ENCODE peak calls at places on chromosomes 12 and 14, in ten cellular contexts. Z is fibroblast of lung, A is GM12878, B is GM23248, I is hepatocyte, F is Karpas-422, V is HCT116, M is PC-9, D is neural progenitor cell, E is astrocyte. O is an unnamed sample. For H4K20me1, the result is how much of the 10 kb centered on the place peaks cover.

GRCh38 chr14:104596451-104596918 is 8.1 kb downstream of the TMEM179 start:
- DNase-seq in Z (no peak), A (no peak), B (no peak), I (no peak), F (no peak), V (no peak), M (no peak), D (no peak), E (no peak), O (no peak)

GRCh38 chr14:94001501-94002396 is 4.6 kb downstream of the CCDC197 start:
- DNase-seq in Z (peak), A (no peak), B (peak), I (peak), F (peak), V (peak), M (peak), D (peak), E (peak), O (peak)

GRCh38 chr14:90818715-90819114 is 2.5 kb upstream of the TTC7B start:
- DNase-seq in Z (no peak), A (no peak), B (no peak), I (no peak), F (no peak), V (no peak), M (no peak), D (no peak), E (no peak), O (no peak)

GRCh38 chr14:51776102-51776894 is 84.1 kb upstream of the GNG2 start:
- DNase-seq in Z (peak), A (no peak), B (peak), I (peak), F (peak), V (peak), M (peak), D (peak), E (peak), O (peak)

GRCh38 chr12:20142295-20142694 is 226.0 kb upstream of the PDE3A start:
- DNase-seq in Z (peak), A (no peak), B (no peak), I (peak), F (no peak), V (no peak), M (no peak), D (no peak), E (no peak), O (no peak)

GRCh38 chr14:62988967-62989366 is 56.3 kb downstream of the KCNH5 start:
- DNase-seq in Z (peak), A (no peak), B (no peak), I (no peak), F (no peak), V (no peak), M (no peak), D (no peak), E (peak), O (no peak)

GRCh38 chr12:116123511-116124258 is 153.8 kb downstream of the MED13L start:
- DNase-seq in Z (peak), A (no peak), B (peak), I (peak), F (no peak), V (no peak), M (no peak), D (peak), E (peak), O (peak)

GRCh38 chr12:90086281-90086680 is 377.6 kb upstream of the ATP2B1 start:
- DNase-seq in Z (no peak), A (no peak), B (peak), I (no peak), F (no peak), V (no peak), M (no peak), D (no peak), E (no peak), O (peak)

GRCh38 chr12:103114296-103115055 is 157.0 kb downstream of the ASCL1 start:
- DNase-seq in Z (no peak), A (peak), B (no peak), I (peak), F (peak), V (no peak), M (no peak), D (no peak), E (no peak), O (no peak)

GRCh38 chr14:99275222-99275584 is 3.2 kb upstream of the BCL11B start:
- DNase-seq in Z (no peak), A (no peak), B (no peak), I (no peak), F (no peak), V (no peak), M (no peak), D (no peak), E (no peak), O (no peak)

GRCh38 chr12:90128526-90128925 is 419.9 kb upstream of the ATP2B1 start:
- DNase-seq in Z (no peak), A (no peak), B (no peak), I (no peak), F (no peak), V (no peak), M (no peak), D (no peak), E (no peak), O (no peak)

GRCh38 chr12:104199964-104200363 is 15.6 kb upstream of the TXNRD1 start:
- DNase-seq in Z (no peak), A (no peak), B (no peak), I (no peak), F (no peak), V (no peak), M (no peak), D (no peak), E (no peak), O (no peak)

GRCh38 chr14:21428930-21429329 is 27.0 kb downstream of the CHD8 start:
- DNase-seq in Z (no peak), A (no peak), B (no peak), I (no peak), F (no peak), V (no peak), M (no peak), D (no peak), E (no peak), O (peak)

GRCh38 chr12:94404854-94405253 is 54.8 kb downstream of the CEP83 start:
- DNase-seq in Z (no peak), A (no peak), B (no peak), I (no peak), F (no peak), V (no peak), M (no peak), D (no peak), E (no peak), O (no peak)

GRCh38 chr12:52148541-52149181 is 43.2 kb downstream of the KRT80 start:
- DNase-seq in Z (no peak), A (no peak), B (peak), I (peak), F (no peak), V (peak), M (peak), D (no peak), E (no peak), O (peak)

GRCh38 chr14:92848941-92849340 is 54.8 kb downstream of the GOLGA5 start:
- DNase-seq in Z (no peak), A (no peak), B (no peak), I (no peak), F (no peak), V (no peak), M (no peak), D (no peak), E (no peak), O (no peak)

GRCh38 chr12:5051913-5052312 is 8.2 kb downstream of the KCNA5 start:
- DNase-seq in Z (no peak), A (peak), B (no peak), I (no peak), F (no peak), V (no peak), M (no peak), D (no peak), E (no peak), O (no peak)

GRCh38 chr12:3988519-3989217 is 115.5 kb upstream of the PARP11 start:
- DNase-seq in Z (no peak), A (peak), B (no peak), I (no peak), F (peak), V (no peak), M (no peak), D (no peak), E (no peak), O (no peak)

GRCh38 chr12:122096591-122097149 is 18.1 kb downstream of the MLXIP start:
- DNase-seq in Z (peak), A (no peak), B (peak), I (no peak), F (peak), V (no peak), M (no peak), D (no peak), E (peak), O (no peak)

GRCh38 chr12:122094735-122095561 is 16.4 kb downstream of the MLXIP start:
- DNase-seq in Z (peak), A (no peak), B (peak), I (no peak), F (peak), V (no peak), M (no peak), D (no peak), E (peak), O (no peak)

GRCh38 chr12:122097641-122098364 is 19.2 kb downstream of the MLXIP start:
- DNase-seq in Z (peak), A (no peak), B (no peak), I (peak), F (no peak), V (no peak), M (peak), D (no peak), E (peak), O (peak)

GRCh38 chr12:122094261-122094734 is 15.7 kb downstream of the MLXIP start:
- DNase-seq in Z (no peak), A (no peak), B (no peak), I (no peak), F (peak), V (no peak), M (no peak), D (no peak), E (no peak), O (no peak)

GRCh38 chr12:122096014-122096413 is 17.5 kb downstream of the MLXIP start:
- DNase-seq in Z (no peak), A (no peak), B (no peak), I (no peak), F (peak), V (no peak), M (no peak), D (no peak), E (no peak), O (no peak)
- H4K20me1 ChIP-seq in Z (under half), A (under half), B (under half), I (under half), F (under half), V (under half), M (under half), D (under half), E (half or more), O (under half)

DNA sequence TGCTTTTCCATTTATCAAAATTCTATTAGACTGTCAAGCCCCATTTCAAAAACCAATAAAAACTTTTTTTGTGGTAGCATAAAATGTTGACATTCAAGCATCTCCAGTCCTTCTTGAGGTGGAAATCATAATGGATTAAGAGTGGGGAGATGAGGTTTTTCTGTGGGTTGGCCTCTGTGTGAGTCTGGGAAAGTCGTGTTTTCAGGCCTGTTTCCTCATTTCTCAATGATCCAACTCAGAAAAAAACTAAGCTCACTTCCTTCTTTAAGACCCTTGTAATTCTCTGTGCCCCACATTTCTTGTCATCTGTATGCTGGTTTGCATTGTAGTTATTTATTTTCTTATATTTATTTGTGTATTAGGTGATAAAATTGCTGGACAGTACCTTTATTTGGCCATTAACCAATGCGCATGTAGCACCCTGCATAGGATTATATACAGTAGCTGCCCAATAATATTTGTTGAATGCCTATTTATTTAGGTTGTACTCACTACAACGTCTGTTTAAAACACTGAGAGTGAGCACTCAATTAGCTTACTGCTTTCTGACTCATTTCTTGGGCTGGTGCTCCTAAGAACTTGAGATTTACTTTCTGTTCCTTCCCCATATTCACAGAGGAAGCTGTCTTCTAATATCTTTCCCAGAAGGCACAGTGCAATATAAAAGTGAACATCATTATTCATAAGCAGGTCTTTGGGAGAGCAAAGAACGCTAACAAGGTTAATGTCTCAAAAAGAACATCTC is 121.9 kb downstream of the DNAI7 start:
- DNase-seq in Z (no peak), A (no peak), B (no peak), I (no peak), F (peak), V (no peak), M (no peak), D (no peak), E (no peak), O (no peak)
- H2AFZ ChIP-seq in Z (no peak), A (no peak), B (no peak), I (no peak), F (no peak), V (no peak), M (no peak), D (no peak), E (no peak), O (no peak)

GRCh38 chr14:74695406-74695805 is 17.5 kb downstream of the AREL1 start:
- DNase-seq in Z (no peak), A (no peak), B (no peak), I (no peak), F (no peak), V (no peak), M (no peak), D (no peak), E (no peak), O (no peak)

GRCh38 chr14:74698471-74698870 is 14.4 kb downstream of the AREL1 start:
- DNase-seq in Z (no peak), A (no peak), B (no peak), I (no peak), F (no peak), V (no peak), M (no peak), D (no peak), E (no peak), O (no peak)

GRCh38 chr14:74698894-74699293 is 14.0 kb downstream of the AREL1 start:
- DNase-seq in Z (no peak), A (no peak), B (no peak), I (no peak), F (no peak), V (no peak), M (no peak), D (no peak), E (no peak), O (no peak)

GRCh38 chr14:74697543-74697942 is 15.3 kb downstream of the AREL1 start:
- DNase-seq in Z (peak), A (no peak), B (peak), I (no peak), F (no peak), V (no peak), M (no peak), D (no peak), E (peak), O (no peak)

GRCh38 chr14:74697976-74698375 is 14.9 kb downstream of the AREL1 start:
- DNase-seq in Z (no peak), A (no peak), B (peak), I (no peak), F (no peak), V (no peak), M (no peak), D (no peak), E (no peak), O (no peak)
- H4K20me1 ChIP-seq in Z (under half), A (under half), B (under half), I (under half), F (under half), V (under half), M (under half), D (under half), E (half or more), O (under half)

DNA sequence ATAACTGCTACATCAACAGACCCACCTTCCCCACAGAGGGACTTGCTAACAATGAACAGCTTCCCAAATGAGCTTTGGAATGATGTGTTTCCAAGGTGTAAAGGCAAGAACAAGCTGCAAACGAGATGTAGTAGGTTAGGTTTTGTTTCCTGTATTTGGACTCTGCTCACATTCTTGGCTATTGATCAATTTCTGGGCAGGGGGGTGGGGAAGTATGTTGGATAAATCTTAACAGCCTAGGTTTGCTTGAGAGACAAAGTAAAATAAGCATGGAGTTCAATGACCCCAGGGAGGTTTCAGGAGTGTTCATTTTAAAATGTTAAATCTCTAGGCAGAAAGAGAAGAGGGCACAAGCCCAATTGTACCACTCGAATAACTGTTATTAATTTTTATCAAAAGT is 146.6 kb downstream of the DPY19L2 start:
- DNase-seq in Z (no peak), A (no peak), B (no peak), I (no peak), F (no peak), V (no peak), M (no peak), D (no peak), E (no peak), O (no peak)
- H2AFZ ChIP-seq in Z (no peak), A (no peak), B (no peak), I (no peak), F (no peak), V (no peak), M (no peak), D (no peak), E (no peak), O (no peak)

DNA sequence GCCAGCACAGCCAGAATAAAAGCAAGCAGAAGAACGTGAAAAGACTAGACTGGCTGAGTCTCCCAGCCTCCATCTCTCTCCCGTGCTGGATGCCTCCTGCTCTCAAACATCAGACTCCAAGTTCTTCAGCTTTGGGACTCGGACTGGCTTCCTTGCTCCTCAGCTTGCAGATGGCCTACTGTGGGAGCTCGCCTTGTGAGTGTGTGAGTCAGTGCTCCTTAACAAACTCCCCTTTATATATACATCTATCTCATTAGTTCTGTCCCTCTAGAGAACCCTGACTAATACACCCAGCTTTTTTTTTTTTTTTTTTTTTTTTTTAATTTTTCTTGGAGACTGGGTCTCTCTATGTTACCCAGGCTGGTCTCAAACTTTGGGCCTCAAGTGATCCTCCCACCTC is 46.9 kb downstream of the ACTN1 start:
- DNase-seq in Z (peak), A (no peak), B (peak), I (no peak), F (no peak), V (no peak), M (no peak), D (no peak), E (peak), O (no peak)
- H4K20me1 ChIP-seq in Z (under half), A (under half), B (under half), I (under half), F (under half), V (under half), M (half or more), D (half or more), E (half or more), O (half or more)

GRCh38 chr14:74083161-74083560 is 1.1 kb downstream of the ALDH6A1 start:
- DNase-seq in Z (no peak), A (no peak), B (peak), I (peak), F (no peak), V (no peak), M (no peak), D (peak), E (no peak), O (no peak)
- H2AFZ ChIP-seq in Z (peak), A (no peak), B (peak), I (peak), F (peak), V (no peak), M (peak), D (no peak), E (no peak), O (no peak)

DNA sequence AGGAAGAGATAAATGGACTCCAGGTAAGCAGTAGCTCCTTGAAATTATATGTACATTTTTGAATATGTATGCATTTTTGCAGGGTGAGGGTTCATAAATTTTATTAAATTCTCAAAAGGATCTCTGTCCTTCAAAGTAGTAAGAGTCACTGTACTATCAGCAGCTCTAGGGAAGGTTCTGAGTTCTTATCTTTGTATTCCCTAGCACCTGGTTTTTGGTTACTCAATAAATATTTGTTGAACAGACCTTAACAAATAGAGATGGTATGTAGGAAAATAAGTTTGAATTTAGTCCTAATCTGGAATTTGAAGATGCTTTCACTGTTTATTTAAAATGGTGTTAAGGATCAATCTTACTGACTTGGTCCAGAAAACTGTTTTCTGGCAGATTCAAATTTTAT is 18.3 kb downstream of the LEMD3 start:
- DNase-seq in Z (no peak), A (no peak), B (no peak), I (no peak), F (no peak), V (no peak), M (no peak), D (no peak), E (no peak), O (no peak)
- H4K20me1 ChIP-seq in Z (under half), A (under half), B (under half), I (under half), F (under half), V (under half), M (under half), D (under half), E (half or more), O (under half)

GRCh38 chr12:118187746-118188390 is 51.9 kb downstream of the PEBP1 start:
- DNase-seq in Z (peak), A (no peak), B (no peak), I (no peak), F (no peak), V (no peak), M (no peak), D (no peak), E (no peak), O (no peak)

GRCh38 chr12:118193477-118193876 is 57.6 kb downstream of the PEBP1 start:
- DNase-seq in Z (no peak), A (no peak), B (no peak), I (no peak), F (no peak), V (no peak), M (no peak), D (no peak), E (no peak), O (no peak)

GRCh38 chr12:118190266-118190665 is 54.3 kb downstream of the PEBP1 start:
- DNase-seq in Z (peak), A (no peak), B (peak), I (peak), F (no peak), V (no peak), M (no peak), D (peak), E (peak), O (no peak)

GRCh38 chr12:118188690-118189371 is 52.9 kb downstream of the PEBP1 start:
- DNase-seq in Z (peak), A (no peak), B (peak), I (no peak), F (no peak), V (no peak), M (no peak), D (no peak), E (peak), O (no peak)

GRCh38 chr12:118189761-118190181 is 53.8 kb downstream of the PEBP1 start:
- DNase-seq in Z (peak), A (no peak), B (peak), I (peak), F (no peak), V (no peak), M (no peak), D (peak), E (peak), O (no peak)
- H2AFZ ChIP-seq in Z (peak), A (no peak), B (peak), I (peak), F (no peak), V (no peak), M (no peak), D (peak), E (peak), O (no peak)

GRCh38 chr12:93223440-93224426 is 154.0 kb upstream of the NUDT4 start:
- DNase-seq in Z (peak), A (no peak), B (peak), I (peak), F (no peak), V (no peak), M (no peak), D (no peak), E (no peak), O (peak)

GRCh38 chr12:93219947-93220346 is 157.8 kb upstream of the NUDT4 start:
- DNase-seq in Z (no peak), A (no peak), B (no peak), I (no peak), F (no peak), V (no peak), M (no peak), D (no peak), E (no peak), O (no peak)

GRCh38 chr12:93226356-93226755 is 151.4 kb upstream of the NUDT4 start:
- DNase-seq in Z (no peak), A (no peak), B (peak), I (no peak), F (no peak), V (no peak), M (no peak), D (no peak), E (no peak), O (peak)

GRCh38 chr12:93225094-93225493 is 152.6 kb upstream of the NUDT4 start:
- DNase-seq in Z (no peak), A (no peak), B (no peak), I (no peak), F (no peak), V (no peak), M (no peak), D (no peak), E (no peak), O (no peak)

GRCh38 chr12:93221841-93222240 is 155.9 kb upstream of the NUDT4 start:
- DNase-seq in Z (no peak), A (no peak), B (no peak), I (no peak), F (no peak), V (no peak), M (no peak), D (no peak), E (no peak), O (no peak)
- H4K20me1 ChIP-seq in Z (under half), A (under half), B (under half), I (under half), F (under half), V (under half), M (under half), D (under half), E (under half), O (under half)